ENCODE peak calls at places on chromosomes 13 and 19, in ten cellular contexts. U is ovary; Z is NCI-H1694 treated with DMSO at 0.1 percent for 48 hours; J is AG09309; Y is fibroblast of the conjunctiva; W is RWPE2; M is cardiac muscle cell; O is left cardiac atrium; D is tibial nerve; T is stimulated activated CD8-positive, alpha-beta memory T cell treated with anti-CD3 and anti-CD28 coated beads, Interleukin-7, amount 100 ng/mL, for 48 hours. C is an unnamed sample.

GRCh38 chr19:43148233-43148632 is 38.1 kb downstream of the PSG5 start:
- DNase-seq in U (no peak), Z (no peak), J (peak; percentile 83), Y (no peak), W (no peak), M (peak; percentile 18), O (no peak), D (no peak), T (no peak), C (no peak)

GRCh38 chr19:19382118-19382517 is 23.4 kb upstream of the GATAD2A start:
- DNase-seq in U (no peak), Z (no peak), J (no peak), Y (no peak), W (no peak), M (no peak), O (no peak), D (no peak), T (no peak), C (no peak)

GRCh38 chr19:10217085-10217484 is 14.0 kb downstream of the S1PR2 start:
- DNase-seq in U (no peak), Z (no peak), J (no peak), Y (no peak), W (no peak), M (no peak), O (no peak), D (no peak), T (no peak), C (no peak)

GRCh38 chr13:21657538-21657937 is 13.3 kb upstream of the FGF9 start:
- DNase-seq in U (no peak), Z (no peak), J (no peak), Y (peak; percentile 12), W (no peak), M (peak; percentile 34), O (no peak), D (no peak), T (no peak), C (no peak)

GRCh38 chr13:112079696-112080095 is 12.7 kb downstream of the SOX1 start:
- DNase-seq in U (no peak), Z (no peak), J (no peak), Y (no peak), W (no peak), M (peak; percentile 21), O (no peak), D (no peak), T (no peak), C (no peak)

GRCh38 chr19:2550431-2551171 is 74.7 kb downstream of the GADD45B start:
- DNase-seq in U (no peak), Z (peak; percentile 79), J (no peak), Y (no peak), W (no peak), M (peak; percentile 26), O (peak; percentile 65), D (no peak), T (no peak), C (peak; percentile 44)

GRCh38 chr19:1929051-1929742 is 11.8 kb upstream of the CSNK1G2 start:
- DNase-seq in U (peak; percentile 63), Z (peak; percentile 31), J (no peak), Y (peak; percentile 43), W (peak; percentile 66), M (peak; percentile 75), O (peak; percentile 84), D (peak; percentile 68), T (peak; percentile 72), C (peak; percentile 78)

GRCh38 chr19:42253245-42254082 is 1.5 kb downstream of the ERF start:
- DNase-seq in U (peak; percentile 76), Z (no peak), J (no peak), Y (no peak), W (no peak), M (peak; percentile 65), O (peak; percentile 72), D (no peak), T (no peak), C (peak; percentile 53)

GRCh38 chr13:71285700-71286099 is 581.3 kb downstream of the DACH1 start:
- DNase-seq in U (no peak), Z (no peak), J (no peak), Y (no peak), W (no peak), M (peak; percentile 1), O (no peak), D (no peak), T (no peak), C (no peak)

GRCh38 chr13:65638572-65639168 is 1591.5 kb downstream of the PCDH9 start:
- DNase-seq in U (no peak), Z (peak; percentile 9), J (peak; percentile 18), Y (peak; percentile 60), W (no peak), M (peak; percentile 79), O (no peak), D (no peak), T (no peak), C (peak; percentile 15)

GRCh38 chr19:44809856-44810554 is 1.1 kb downstream of the BCAM start:
- DNase-seq in U (no peak), Z (no peak), J (no peak), Y (no peak), W (no peak), M (no peak), O (no peak), D (no peak), T (no peak), C (no peak)

GRCh38 chr19:7106711-7107657 is 37.5 kb downstream of the ZNF557 start:
- DNase-seq in U (no peak), Z (no peak), J (no peak), Y (no peak), W (no peak), M (no peak), O (no peak), D (no peak), T (no peak), C (no peak)

GRCh38 chr13:98834254-98834960 is 81.9 kb upstream of the SLC15A1 start:
- DNase-seq in U (no peak), Z (no peak), J (no peak), Y (no peak), W (no peak), M (no peak), O (no peak), D (no peak), T (no peak), C (no peak)

GRCh38 chr13:48775804-48776203 is 122.1 kb downstream of the CYSLTR2 start:
- DNase-seq in U (no peak), Z (no peak), J (peak; percentile 93), Y (peak; percentile 52), W (no peak), M (peak; percentile 86), O (no peak), D (no peak), T (no peak), C (no peak)

GRCh38 chr13:97308735-97309429 is 86.7 kb downstream of the MBNL2 start:
- DNase-seq in U (no peak), Z (no peak), J (no peak), Y (no peak), W (no peak), M (no peak), O (no peak), D (no peak), T (no peak), C (no peak)

GRCh38 chr13:30702006-30702405 is 33.3 kb upstream of the ALOX5AP start:
- DNase-seq in U (no peak), Z (no peak), J (no peak), Y (no peak), W (no peak), M (no peak), O (no peak), D (no peak), T (no peak), C (no peak)

GRCh38 chr19:2050991-2051770 is at the start of gene MKNK2:
- DNase-seq in U (peak; percentile 93), Z (peak; percentile 60), J (no peak), Y (no peak), W (peak; percentile 77), M (peak; percentile 92), O (peak; percentile 95), D (peak; percentile 89), T (peak; percentile 86), C (peak; percentile 89)

GRCh38 chr19:5038631-5039271 is 69.8 kb downstream of the KDM4B start:
- DNase-seq in U (no peak), Z (no peak), J (no peak), Y (no peak), W (no peak), M (peak; percentile 34), O (no peak), D (no peak), T (no peak), C (peak; percentile 42)

GRCh38 chr13:108003626-108004025 is 211.7 kb downstream of the LIG4 start:
- DNase-seq in U (no peak), Z (no peak), J (no peak), Y (no peak), W (no peak), M (no peak), O (no peak), D (no peak), T (no peak), C (no peak)

GRCh38 chr13:93244918-93245280 is 18.3 kb downstream of the GPC6 start:
- DNase-seq in U (no peak), Z (no peak), J (no peak), Y (no peak), W (no peak), M (peak; percentile 61), O (no peak), D (no peak), T (no peak), C (no peak)

GRCh38 chr13:45454204-45454603 is 10.5 kb upstream of the COG3 start:
- DNase-seq in U (no peak), Z (no peak), J (no peak), Y (no peak), W (no peak), M (no peak), O (no peak), D (no peak), T (no peak), C (no peak)

GRCh38 chr13:73803997-73804396 is 330.2 kb downstream of the KLF12 start:
- DNase-seq in U (no peak), Z (no peak), J (no peak), Y (no peak), W (no peak), M (no peak), O (no peak), D (no peak), T (no peak), C (no peak)

GRCh38 chr13:71056581-71056980 is 810.4 kb downstream of the DACH1 start:
- DNase-seq in U (no peak), Z (no peak), J (no peak), Y (no peak), W (no peak), M (no peak), O (no peak), D (no peak), T (no peak), C (no peak)

GRCh38 chr13:110541526-110541920 is 20.0 kb downstream of the RAB20 start:
- DNase-seq in U (no peak), Z (no peak), J (no peak), Y (no peak), W (no peak), M (peak; percentile 46), O (no peak), D (no peak), T (no peak), C (no peak)

GRCh38 chr19:51354103-51354741 is 12.0 kb downstream of the ETFB start:
- DNase-seq in U (no peak), Z (no peak), J (no peak), Y (no peak), W (no peak), M (no peak), O (peak; percentile 12), D (no peak), T (no peak), C (no peak)

GRCh38 chr13:28273919-28274318 is 135.6 kb downstream of the PAN3 start:
- DNase-seq in U (no peak), Z (peak; percentile 6), J (no peak), Y (no peak), W (no peak), M (peak; percentile 3), O (no peak), D (no peak), T (no peak), C (peak; percentile 15)

GRCh38 chr19:51690359-51691121 is 2.6 kb upstream of the SPACA6 start:
- DNase-seq in U (peak; percentile 90), Z (peak; percentile 28), J (no peak), Y (no peak), W (no peak), M (peak; percentile 91), O (peak; percentile 75), D (no peak), T (no peak), C (peak; percentile 63)

GRCh38 chr13:27138457-27139093 is 33.0 kb downstream of the USP12 start:
- DNase-seq in U (no peak), Z (no peak), J (no peak), Y (no peak), W (no peak), M (no peak), O (no peak), D (no peak), T (no peak), C (no peak)

C was measured in cerebellar cortex.